ENCODE peak calls at places on chromosomes 4 and X, in six cellular contexts. A is iris pigment epithelial cell, F is RPMI7951, R is NCI-H1092, E is T-helper 2 cell, D is brain microvascular endothelial cell. L is an unnamed sample.

GRCh38 chrX:151624677-151625076 is 61.2 kb downstream of the PASD1 start:
- DNase-seq in F (no peak), D (no peak), A (no peak), R (no peak), E (no peak), L (no peak)

GRCh38 chrX:19382500-19383145 is 38.9 kb downstream of the PDHA1 start:
- DNase-seq in D (peak; percentile 26), F (peak; percentile 40), E (peak; percentile 30), A (peak; percentile 35), R (peak; percentile 27), L (peak; percentile 82)

GRCh38 chr4:20840648-20841190 is 140.5 kb downstream of the PACRGL start:
- DNase-seq in D (peak; percentile 65), A (peak; percentile 92), F (no peak), E (no peak), R (no peak), L (no peak)

GRCh38 chrX:46165411-46165810 is 379.8 kb downstream of the ZNF674 start:
- DNase-seq in F (peak; percentile 62), E (no peak), R (no peak), D (no peak), A (peak; percentile 34), L (no peak)

GRCh38 chrX:108122748-108123147 is 31.2 kb downstream of the ATG4A start:
- DNase-seq in R (no peak), A (peak; percentile 13), E (no peak), D (no peak), F (peak; percentile 47), L (no peak)

GRCh38 chrX:82711432-82711831 is 796.7 kb upstream of the POU3F4 start:
- DNase-seq in E (no peak), R (no peak), D (no peak), A (no peak), F (peak; percentile 4), L (no peak)

GRCh38 chrX:82208976-82209375 is 1007.1 kb downstream of the SH3BGRL start:
- DNase-seq in A (no peak), F (no peak), R (no peak), D (no peak), E (no peak), L (no peak)

GRCh38 chr4:10808591-10808990 is 124.0 kb upstream of the CLNK start:
- DNase-seq in R (peak; percentile 91), F (no peak), D (peak; percentile 36), E (no peak), A (peak; percentile 82), L (no peak)

GRCh38 chr4:147969573-147969972 is 237.7 kb downstream of the ARHGAP10 start:
- DNase-seq in D (no peak), F (no peak), A (no peak), R (no peak), E (no peak), L (no peak)

GRCh38 chr4:147059064-147059731 is 113.5 kb upstream of the TTC29 start:
- DNase-seq in R (no peak), A (no peak), D (no peak), E (no peak), F (no peak), L (no peak)

GRCh38 chr4:90137545-90137944 is 10.4 kb downstream of the CCSER1 start:
- DNase-seq in E (no peak), F (no peak), A (peak; percentile 53), D (no peak), R (no peak), L (peak; percentile 41)

GRCh38 chrX:16436348-16437188 is 213.4 kb upstream of the S100G start:
- DNase-seq in E (peak; percentile 35), A (peak; percentile 63), D (peak; percentile 87), R (peak; percentile 54), F (peak; percentile 70), L (peak; percentile 89)

GRCh38 chr4:10160280-10160856 is 43.8 kb upstream of the WDR1 start:
- DNase-seq in A (peak; percentile 33), R (no peak), D (peak; percentile 22), E (no peak), F (peak; percentile 6), L (peak; percentile 14)

GRCh38 chr4:159390648-159391047 is 287.8 kb downstream of the RAPGEF2 start:
- DNase-seq in R (no peak), A (peak; percentile 99), F (peak; percentile 98), D (peak; percentile 99), E (no peak), L (no peak)

GRCh38 chrX:70525733-70526132 is 81.1 kb downstream of the DLG3 start:
- DNase-seq in E (no peak), A (no peak), D (no peak), R (no peak), F (no peak), L (no peak)

GRCh38 chr4:176277162-176277904 is 8.3 kb upstream of the ASB5 start:
- DNase-seq in A (peak; percentile 71), E (no peak), D (peak; percentile 76), R (peak; percentile 57), F (peak; percentile 65), L (peak; percentile 52)

GRCh38 chrX:15686818-15687685 is 22.4 kb upstream of the CLTRN start:
- DNase-seq in A (peak; percentile 55), R (peak; percentile 56), F (peak; percentile 51), E (peak; percentile 13), D (peak; percentile 71), L (peak; percentile 83)

GRCh38 chrX:129980540-129981206 is 1.8 kb upstream of the BCORL1 start:
- DNase-seq in D (no peak), R (no peak), E (no peak), F (peak; percentile 11), A (no peak), L (no peak)

GRCh38 chrX:31092476-31092875 is 20.6 kb upstream of the FTHL17 start:
- DNase-seq in R (no peak), F (peak; percentile 3), D (no peak), E (no peak), A (no peak), L (no peak)

GRCh38 chr4:163332526-163333405 is at the start of gene NPY1R:
- DNase-seq in E (no peak), D (peak; percentile 82), R (peak; percentile 32), F (peak; percentile 67), A (peak; percentile 78), L (peak; percentile 84)

L was measured in NCI-H526.